ENCODE peak calls at places on chromosomes 1 and 21, in nine cellular contexts. O is GM23338, M is neural progenitor cell, H is psoas muscle, P is stomach, B is SJSA1, X is small intestine, G is upper lobe of right lung, A is Peyer's patch. F is an unnamed sample. For H3K36me3, the result is how much of the 10 kb centered on the place peaks cover.

GRCh38 chr21:45981154-45981606 is 390 bp upstream of the COL6A1 start:
- DNase-seq in O (peak), X (peak), G (peak), B (peak), H (peak), A (peak), P (peak), M (peak), F (peak)

GRCh38 chr1:9338354-9339250 is 45.9 kb downstream of the SPSB1 start:
- DNase-seq in B (no peak), M (no peak), X (no peak), H (no peak), G (no peak), P (peak), O (no peak), A (no peak), F (no peak)

GRCh38 chr1:204977327-204977726 is 65.7 kb upstream of the CNTN2 start:
- DNase-seq in O (no peak), B (no peak), A (no peak), G (no peak), H (no peak), M (no peak), P (no peak), X (no peak), F (no peak)

GRCh38 chr21:36702622-36702968 is 3.7 kb downstream of the SIM2 start:
- DNase-seq in X (no peak), A (no peak), O (no peak), H (no peak), B (no peak), G (no peak), P (no peak), M (no peak), F (no peak)

GRCh38 chr1:153643825-153644224 is 10.0 kb downstream of the CHTOP start:
- DNase-seq in B (no peak), H (no peak), M (no peak), A (no peak), O (no peak), X (no peak), G (no peak), P (no peak), F (no peak)

GRCh38 chr1:92168657-92169056 is 49.1 kb upstream of the C1orf146 start:
- DNase-seq in P (no peak), G (no peak), M (peak), A (no peak), O (peak), B (no peak), H (no peak), X (no peak), F (no peak)

GRCh38 chr1:59170659-59171058 is 126.2 kb upstream of the FGGY start:
- DNase-seq in X (no peak), P (no peak), A (no peak), M (no peak), G (no peak), O (no peak), H (no peak), B (no peak), F (no peak)

GRCh38 chr1:61054636-61055035 is 27.7 kb upstream of the NFIA start:
- DNase-seq in H (peak), O (peak), P (no peak), M (peak), G (no peak), B (no peak), A (no peak), X (peak), F (no peak)

GRCh38 chr1:98422821-98423220 is 238.7 kb upstream of the SNX7 start:
- DNase-seq in H (no peak), X (no peak), A (no peak), O (no peak), B (no peak), P (no peak), G (no peak), M (no peak), F (no peak)

GRCh38 chr1:153393926-153394325 is 3.1 kb upstream of the S100A8 start:
- DNase-seq in M (peak), B (no peak), A (no peak), H (no peak), O (peak), X (no peak), P (no peak), G (no peak), F (no peak)

GRCh38 chr21:43273708-43274021 is 104.9 kb downstream of the CRYAA start:
- DNase-seq in P (no peak), H (no peak), G (peak), A (no peak), X (no peak), M (no peak), O (no peak), B (no peak), F (no peak)

GRCh38 chr1:98884864-98885263 is 119.8 kb downstream of the PLPPR5 start:
- DNase-seq in A (no peak), O (no peak), X (no peak), B (no peak), H (no peak), G (no peak), M (no peak), P (no peak), F (no peak)

GRCh38 chr1:159207774-159208459 is 3.2 kb downstream of the ACKR1 start:
- DNase-seq in H (no peak), A (no peak), X (no peak), M (peak), G (no peak), B (no peak), P (no peak), O (peak), F (no peak)

GRCh38 chr1:8097077-8097799 is 71.1 kb upstream of the ERRFI1 start:
- DNase-seq in P (no peak), A (no peak), M (no peak), G (no peak), X (peak), B (peak), H (no peak), O (no peak), F (no peak)

GRCh38 chr1:33161061-33161681 is 20.7 kb downstream of the TRIM62 start:
- DNase-seq in M (peak), X (no peak), B (peak), O (no peak), H (peak), G (no peak), A (no peak), P (no peak), F (no peak)

GRCh38 chr1:209493584-209493983 is 89.9 kb upstream of the CAMK1G start:
- DNase-seq in H (no peak), X (peak), G (no peak), B (no peak), M (no peak), O (no peak), P (no peak), A (no peak), F (no peak)

GRCh38 chr1:17567582-17567981 is 28.1 kb downstream of the ARHGEF10L start:
- DNase-seq in G (no peak), O (no peak), M (no peak), H (no peak), P (no peak), A (no peak), B (no peak), X (no peak), F (no peak)

GRCh38 chr21:14403681-14404318 is 20.9 kb upstream of the HSPA13 start:
- DNase-seq in A (no peak), P (no peak), B (no peak), G (no peak), X (peak), M (peak), O (peak), H (no peak), F (peak)

GRCh38 chr1:81670286-81670685 is 130.4 kb upstream of the ADGRL2 start:
- DNase-seq in M (no peak), P (peak), G (no peak), X (peak), A (no peak), B (peak), O (no peak), H (no peak), F (no peak)

GRCh38 chr1:49333946-49334345 is 557.3 kb upstream of the BEND5 start:
- DNase-seq in H (no peak), P (no peak), O (no peak), G (no peak), B (no peak), M (no peak), A (no peak), X (no peak), F (no peak)

GRCh38 chr1:47722909-47723580 is 274.1 kb downstream of the TRABD2B start:
- DNase-seq in A (no peak), B (no peak), H (no peak), X (peak), M (no peak), O (no peak), P (peak), G (no peak), F (no peak)

GRCh38 chr1:100883963-100884362 is 10.7 kb downstream of the EXTL2 start:
- DNase-seq in B (peak), O (no peak), G (no peak), A (no peak), X (peak), H (no peak), P (no peak), M (no peak), F (no peak)

GRCh38 chr1:236534164-236534651 is 10.4 kb downstream of the LGALS8 start:
- DNase-seq in B (peak), P (no peak), H (no peak), O (no peak), M (no peak), X (no peak), G (no peak), A (no peak), F (no peak)

GRCh38 chr1:203153051-203153988 is 22.3 kb downstream of the MYBPH start:
- DNase-seq in G (no peak), A (no peak), B (no peak), P (no peak), H (no peak), X (no peak), M (peak), O (no peak), F (no peak)

GRCh38 chr1:245666412-245666811 is 511.6 kb downstream of the KIF26B start:
- DNase-seq in A (no peak), O (no peak), G (no peak), B (no peak), H (no peak), M (no peak), X (no peak), P (no peak), F (no peak)

GRCh38 chr1:182281541-182281940 is 110.0 kb downstream of the GLUL start:
- DNase-seq in O (peak), G (no peak), M (no peak), P (no peak), H (no peak), X (no peak), B (no peak), A (no peak), F (no peak)

GRCh38 chr21:31426235-31426797 is 82.3 kb upstream of the TIAM1 start:
- DNase-seq in X (no peak), A (no peak), B (no peak), H (no peak), O (no peak), M (no peak), G (no peak), P (no peak), F (no peak)

GRCh38 chr1:4671828-4672227 is 17.4 kb downstream of the AJAP1 start:
- DNase-seq in G (no peak), A (no peak), B (no peak), O (no peak), X (no peak), M (no peak), H (no peak), P (no peak), F (no peak)

GRCh38 chr1:54111624-54112023 is 41.2 kb downstream of the CDCP2 start:
- DNase-seq in X (no peak), O (no peak), H (no peak), M (no peak), G (no peak), A (no peak), P (no peak), B (no peak), F (no peak)

GRCh38 chr21:15138475-15138874 is 73.7 kb upstream of the NRIP1 start:
- DNase-seq in G (no peak), H (peak), M (peak), X (peak), A (no peak), P (peak), O (no peak), B (no peak), F (no peak)

GRCh38 chr1:150121236-150121862 is 28.4 kb upstream of the PLEKHO1 start:
- DNase-seq in A (no peak), H (no peak), B (no peak), X (no peak), O (no peak), P (no peak), M (no peak), G (no peak), F (no peak)

GRCh38 chr1:20732588-20733360 is at the start of gene SH2D5:
- DNase-seq in P (peak), M (peak), A (peak), G (peak), X (peak), O (peak), H (peak), B (peak), F (peak)

GRCh38 chr1:151568626-151569088 is 28.5 kb downstream of the TUFT1 start:
- DNase-seq in O (no peak), A (no peak), X (peak), M (no peak), P (no peak), B (no peak), G (no peak), H (no peak), F (no peak)

GRCh38 chr1:94863919-94864318 is 43.8 kb downstream of the SLC44A3 start:
- DNase-seq in O (no peak), H (no peak), X (peak), G (no peak), A (no peak), P (peak), M (no peak), B (peak), F (no peak)

GRCh38 chr1:39835935-39836594 is 47.2 kb downstream of the TRIT1 start:
- DNase-seq in H (no peak), G (no peak), A (no peak), B (no peak), P (no peak), X (no peak), M (no peak), O (no peak), F (no peak)

GRCh38 chr1:227885648-227886502 is 61.9 kb downstream of the WNT9A start:
- DNase-seq in G (peak), M (no peak), H (peak), P (peak), X (no peak), B (peak), A (no peak), O (no peak), F (no peak)

DNA sequence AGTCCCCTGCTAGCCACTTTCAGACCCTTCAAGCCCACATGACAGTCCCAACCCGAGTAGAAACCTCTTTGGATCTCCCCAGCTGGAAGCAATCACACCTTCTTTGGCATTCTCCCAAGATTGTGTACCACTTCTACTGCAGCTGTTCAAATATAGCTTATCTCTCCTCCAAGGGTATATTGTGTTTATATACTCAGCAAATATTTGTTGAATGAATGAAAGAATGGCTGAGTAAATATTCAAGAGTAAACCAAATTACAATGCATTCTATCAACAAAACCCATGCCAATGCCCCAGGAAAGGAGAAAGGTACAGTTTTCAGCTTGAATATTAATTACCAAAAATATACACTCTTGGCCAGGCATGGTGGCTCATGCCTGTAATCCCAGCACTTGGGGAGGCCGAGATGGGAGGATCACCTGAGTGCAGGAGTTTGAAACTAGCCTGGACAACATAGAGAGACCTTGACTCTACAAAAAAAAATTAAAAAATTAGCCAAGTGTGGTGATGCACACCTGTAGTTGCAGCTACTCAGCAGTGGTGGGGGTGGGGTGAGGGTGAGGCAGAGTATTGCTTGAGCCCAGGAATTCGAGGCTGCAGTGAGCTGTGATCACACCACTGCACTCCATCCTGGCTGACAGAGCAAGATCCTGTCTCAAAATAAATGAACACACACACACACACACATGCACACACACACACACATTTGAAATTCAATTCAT is 68.5 kb downstream of the NIBAN1 start:
- DNase-seq in A (no peak), O (no peak), M (no peak), X (peak), B (peak), G (no peak), P (peak), H (no peak), F (no peak)
- H3K27ac ChIP-seq in A (no peak), O (no peak), M (no peak), X (no peak), B (no peak), G (no peak), P (peak), H (no peak), F (no peak)

GRCh38 chr1:84991097-84991890 is 5.6 kb downstream of the MCOLN2 start:
- DNase-seq in X (no peak), O (no peak), A (no peak), G (no peak), P (no peak), M (no peak), H (no peak), B (no peak), F (no peak)

GRCh38 chr1:84996846-84997666 is at the start of gene MCOLN2:
- DNase-seq in X (peak), M (peak), B (peak), G (peak), O (peak), A (peak), P (peak), H (peak), F (peak)

GRCh38 chr1:84998642-84999280 is 1.8 kb upstream of the MCOLN2 start:
- DNase-seq in M (peak), H (no peak), G (no peak), B (no peak), A (peak), O (peak), X (peak), P (peak), F (peak)

GRCh38 chr1:84997667-84998600 is 1.0 kb upstream of the MCOLN2 start:
- DNase-seq in M (peak), O (peak), X (no peak), G (no peak), H (no peak), A (peak), B (no peak), P (no peak), F (peak)

GRCh38 chr1:84995484-84996334 is 1.2 kb downstream of the MCOLN2 start:
- DNase-seq in G (no peak), H (no peak), M (no peak), X (no peak), B (no peak), P (no peak), O (no peak), A (peak), F (no peak)
- H3K4me3 ChIP-seq in G (peak), H (no peak), M (no peak), X (no peak), B (no peak), P (no peak), O (peak), A (peak), F (peak)

DNA sequence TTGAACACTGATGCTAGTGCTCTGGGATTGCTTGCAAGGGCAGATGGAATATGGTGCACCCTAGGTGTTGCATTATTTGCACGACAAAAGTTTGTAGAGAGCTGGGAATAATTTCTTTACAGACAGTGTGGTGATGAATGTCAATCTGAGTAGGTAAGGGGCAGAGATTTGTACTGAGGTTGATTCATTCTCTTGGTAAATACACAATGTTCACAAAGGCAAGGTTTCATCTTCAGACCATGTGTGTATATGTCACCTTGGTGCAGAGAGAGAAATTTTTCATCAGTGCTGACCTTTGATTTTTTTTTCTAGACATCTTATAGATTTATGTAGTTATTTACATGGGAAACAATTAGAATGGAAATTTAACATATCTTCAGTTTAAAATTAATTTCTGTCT is 5.0 kb downstream of the PTPRC start:
- DNase-seq in G (no peak), P (no peak), B (no peak), H (no peak), X (no peak), A (no peak), O (no peak), M (no peak), F (no peak)
- H3K36me3 ChIP-seq in G (under half), P (under half), B (under half), H (under half), X (under half), A (under half), O (under half), M (under half), F (under half)

DNA sequence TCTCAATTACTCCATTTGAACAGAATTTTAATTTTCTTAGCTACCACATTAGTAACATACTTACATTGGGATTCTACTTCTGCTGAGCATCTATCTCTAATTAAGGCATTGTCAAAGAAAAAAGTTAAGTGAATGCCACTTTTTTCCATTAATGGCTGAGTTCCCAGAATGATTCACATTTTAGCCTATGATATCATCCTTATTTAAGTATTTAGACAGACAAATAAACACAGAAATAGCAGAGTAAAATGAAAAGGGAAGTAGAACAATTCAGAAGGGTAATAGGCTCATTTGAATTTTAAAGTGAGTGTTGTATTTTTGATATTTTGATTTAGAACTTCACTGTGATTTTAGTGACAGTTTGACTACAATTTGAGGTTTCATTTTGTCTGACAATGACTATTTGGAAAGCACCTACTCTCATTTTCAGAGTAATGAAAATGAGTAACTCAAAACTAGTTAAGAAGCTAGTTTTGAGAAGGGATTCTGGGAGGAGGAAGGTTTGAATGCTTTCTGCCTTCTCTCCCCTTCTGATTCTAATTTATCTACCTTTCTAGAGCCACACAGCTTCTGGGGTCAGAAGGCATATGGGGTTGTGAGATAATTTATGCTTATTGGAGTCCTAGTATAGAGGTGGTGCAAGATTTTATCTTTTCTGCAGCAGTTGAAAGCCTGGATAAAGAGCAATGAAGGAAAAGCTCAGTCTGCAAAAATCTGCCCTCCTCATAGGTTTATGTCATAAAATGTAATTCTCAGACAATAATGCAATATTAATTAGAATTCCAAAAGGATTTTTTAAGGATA is 15.5 kb downstream of the LYPLAL1 start:
- DNase-seq in O (no peak), P (no peak), A (no peak), H (no peak), M (no peak), B (peak), G (no peak), X (no peak), F (no peak)
- H3K27ac ChIP-seq in O (no peak), P (no peak), A (no peak), H (peak), M (no peak), B (peak), G (peak), X (no peak), F (no peak)

GRCh38 chr1:28889357-28889756 is 25.0 kb upstream of the EPB41 start:
- DNase-seq in H (no peak), P (no peak), X (no peak), A (no peak), B (no peak), G (peak), M (no peak), O (no peak), F (no peak)

GRCh38 chr1:28893403-28894102 is 20.8 kb upstream of the EPB41 start:
- DNase-seq in O (peak), B (no peak), G (no peak), A (no peak), P (no peak), X (no peak), M (peak), H (peak), F (no peak)

GRCh38 chr1:28890435-28890834 is 23.9 kb upstream of the EPB41 start:
- DNase-seq in B (no peak), G (no peak), P (no peak), O (no peak), H (no peak), A (no peak), M (no peak), X (no peak), F (no peak)

GRCh38 chr1:28890836-28891235 is 23.5 kb upstream of the EPB41 start:
- DNase-seq in G (no peak), X (no peak), A (no peak), H (no peak), P (no peak), B (no peak), M (no peak), O (no peak), F (no peak)

GRCh38 chr1:28891256-28891655 is 23.1 kb upstream of the EPB41 start:
- DNase-seq in M (no peak), A (no peak), G (no peak), O (no peak), H (no peak), B (no peak), X (no peak), P (no peak), F (no peak)
- H3K4me3 ChIP-seq in M (no peak), A (no peak), G (no peak), O (no peak), H (no peak), B (no peak), X (no peak), P (no peak), F (no peak)